ENCODE peak calls at places on chromosomes 5 and 9, in six cellular contexts. I, F, Z, B, O and J are unnamed samples.

GRCh38 chr5:53127107-53127506 is 17.6 kb upstream of the MOCS2 start:
- DNase-seq in I (no peak), F (no peak), Z (no peak), B (no peak), O (no peak), J (no peak)

GRCh38 chr9:113187935-113188595 is 33.0 kb downstream of the FKBP15 start:
- DNase-seq in I (no peak), F (no peak), Z (no peak), B (peak; percentile 4), O (no peak), J (no peak)

GRCh38 chr9:128940271-128940921 is 7.0 kb downstream of the DOLK start:
- DNase-seq in I (no peak), F (no peak), Z (no peak), B (peak; percentile 18), O (no peak), J (no peak)

GRCh38 chr5:181173420-181174342 is 26.3 kb downstream of the OR2V2 start:
- DNase-seq in I (peak; percentile 84), F (no peak), Z (peak; percentile 98), B (peak; percentile 39), O (peak; percentile 87), J (no peak)

GRCh38 chr9:88197016-88197415 is 58.7 kb upstream of the SPATA31C2 start:
- DNase-seq in I (no peak), F (no peak), Z (no peak), B (no peak), O (no peak), J (no peak)

GRCh38 chr5:87751801-87752200 is 339.1 kb upstream of the CCNH start:
- DNase-seq in I (no peak), F (no peak), Z (no peak), B (no peak), O (no peak), J (no peak)

GRCh38 chr5:173742432-173742816 is 126.0 kb upstream of the BOD1 start:
- DNase-seq in I (peak; percentile 69), F (peak; percentile 64), Z (no peak), B (no peak), O (no peak), J (peak; percentile 69)

GRCh38 chr5:171764265-171764664 is 21.4 kb upstream of the SMIM23 start:
- DNase-seq in I (no peak), F (no peak), Z (peak; percentile 28), B (no peak), O (no peak), J (no peak)

GRCh38 chr5:10320793-10321192 is 13.1 kb upstream of the CMBL start:
- DNase-seq in I (no peak), F (no peak), Z (no peak), B (no peak), O (peak; percentile 88), J (no peak)

GRCh38 chr5:88660326-88660946 is 222.5 kb downstream of the MEF2C start:
- DNase-seq in I (no peak), F (no peak), Z (no peak), B (no peak), O (no peak), J (no peak)

GRCh38 chr5:132829742-132830435 is 558 bp downstream of the SHROOM1 start:
- DNase-seq in I (no peak), F (peak; percentile 92), Z (peak; percentile 82), B (peak; percentile 56), O (peak; percentile 86), J (peak; percentile 92)

GRCh38 chr5:127758884-127759283 is 55.7 kb downstream of the CCDC192 start:
- DNase-seq in I (no peak), F (no peak), Z (no peak), B (no peak), O (no peak), J (no peak)

GRCh38 chr9:112348257-112348992 is 15.0 kb upstream of the PTBP3 start:
- DNase-seq in I (no peak), F (no peak), Z (peak; percentile 51), B (peak; percentile 49), O (no peak), J (peak; percentile 31)

GRCh38 chr5:135332519-135333150 is 66.4 kb downstream of the MACROH2A1 start:
- DNase-seq in I (no peak), F (peak; percentile 47), Z (no peak), B (peak; percentile 59), O (peak; percentile 71), J (no peak)

GRCh38 chr5:90747693-90748092 is 189.1 kb downstream of the ADGRV1 start:
- DNase-seq in I (no peak), F (no peak), Z (no peak), B (no peak), O (no peak), J (no peak)

GRCh38 chr5:101678494-101679193 is 617.4 kb downstream of the SLCO4C1 start:
- DNase-seq in I (peak; percentile 7), F (no peak), Z (peak; percentile 92), B (peak; percentile 52), O (peak; percentile 36), J (no peak)

GRCh38 chr9:110040788-110041187 is 167.2 kb downstream of the C9orf152 start:
- DNase-seq in I (no peak), F (no peak), Z (no peak), B (peak; percentile 46), O (no peak), J (no peak)

GRCh38 chr9:34863426-34863825 is 94.7 kb upstream of the PHF24 start:
- DNase-seq in I (no peak), F (no peak), Z (no peak), B (no peak), O (no peak), J (no peak)

GRCh38 chr5:168334161-168335094 is 43.0 kb downstream of the WWC1 start:
- DNase-seq in I (no peak), F (no peak), Z (peak; percentile 64), B (no peak), O (no peak), J (no peak)

GRCh38 chr5:174145821-174146220 is 100.3 kb downstream of the NSG2 start:
- DNase-seq in I (no peak), F (no peak), Z (no peak), B (no peak), O (peak; percentile 24), J (no peak)

GRCh38 chr9:94142353-94142752 is 58.1 kb downstream of the PTPDC1 start:
- DNase-seq in I (no peak), F (no peak), Z (no peak), B (no peak), O (no peak), J (no peak)

GRCh38 chr9:115808695-115809094 is 344.9 kb upstream of the PAPPA start:
- DNase-seq in I (no peak), F (no peak), Z (no peak), B (no peak), O (no peak), J (no peak)

GRCh38 chr5:15823413-15823812 is 323.4 kb downstream of the FBXL7 start:
- DNase-seq in I (no peak), F (no peak), Z (no peak), B (no peak), O (no peak), J (no peak)

GRCh38 chr9:34158362-34158869 is 20.4 kb upstream of the UBAP1 start:
- DNase-seq in I (no peak), F (no peak), Z (no peak), B (peak; percentile 79), O (peak; percentile 71), J (no peak)

GRCh38 chr9:93156475-93157008 is 22.5 kb upstream of the NINJ1 start:
- DNase-seq in I (peak; percentile 48), F (no peak), Z (no peak), B (no peak), O (no peak), J (peak; percentile 56)

GRCh38 chr5:108507631-108508030 is 125.7 kb upstream of the FBXL17 start:
- DNase-seq in I (no peak), F (no peak), Z (no peak), B (no peak), O (no peak), J (no peak)

GRCh38 chr9:36924071-36924470 is 110.0 kb downstream of the PAX5 start:
- DNase-seq in I (peak; percentile 30), F (no peak), Z (no peak), B (peak; percentile 45), O (peak; percentile 20), J (no peak)
- TF ChIP-seq POLR2AphosphoS5 in I (no peak), F (no peak), Z (no peak), B (no peak), O (no peak), J (no peak)

GRCh38 chr9:120267929-120268328 is 312.0 kb downstream of the CDK5RAP2 start:
- DNase-seq in I (no peak), F (no peak), Z (no peak), B (no peak), O (no peak), J (no peak)
- TF ChIP-seq TAF1 in I (no peak), F (no peak), Z (no peak), B (no peak), O (no peak), J (no peak)

GRCh38 chr5:133899506-133899905 is 68.9 kb downstream of the C5orf15 start:
- DNase-seq in I (no peak), F (no peak), Z (no peak), B (no peak), O (no peak), J (no peak)

GRCh38 chr5:133905494-133905893 is 62.9 kb downstream of the C5orf15 start:
- DNase-seq in I (no peak), F (no peak), Z (no peak), B (no peak), O (peak; percentile 53), J (no peak)

GRCh38 chr5:133900498-133901270 is 67.7 kb downstream of the C5orf15 start:
- DNase-seq in I (no peak), F (no peak), Z (no peak), B (no peak), O (no peak), J (no peak)

GRCh38 chr5:133904641-133905040 is 63.8 kb downstream of the C5orf15 start:
- DNase-seq in I (no peak), F (no peak), Z (no peak), B (no peak), O (no peak), J (no peak)

GRCh38 chr5:133902521-133903118 is 65.8 kb downstream of the C5orf15 start:
- DNase-seq in I (no peak), F (no peak), Z (no peak), B (no peak), O (peak; percentile 93), J (no peak)
- TF ChIP-seq POLR2A in I (no peak), F (no peak), Z (no peak), B (no peak), O (peak; percentile 22), J (no peak)

GRCh38 chr5:138316355-138316754 is 15.2 kb downstream of the CDC25C start:
- DNase-seq in I (no peak), F (no peak), Z (no peak), B (no peak), O (no peak), J (no peak)

GRCh38 chr5:138315751-138316278 is 15.8 kb downstream of the CDC25C start:
- DNase-seq in I (no peak), F (no peak), Z (no peak), B (no peak), O (no peak), J (no peak)
- TF ChIP-seq POLR2AphosphoS5 in I (no peak), F (no peak), Z (no peak), B (no peak), O (no peak), J (no peak)

GRCh38 chr9:98260635-98261034 is 5.2 kb upstream of the TBC1D2 start:
- DNase-seq in I (no peak), F (no peak), Z (no peak), B (no peak), O (peak; percentile 50), J (no peak)
- TF ChIP-seq TAF1 in I (no peak), F (no peak), Z (no peak), B (no peak), O (no peak), J (no peak)